ENCODE peak calls at places on chromosomes 3 and 15, in five cellular contexts. Y is NK-92 treated with Interleukin-12 subunit alpha and Interleukin-12 subunit beta, amount 100 ng/mL, for 24 hours; P is MCF 10A; M is NCI-H1092 treated with DMSO at 0.1 percent for 48 hours; C is NCI-H748 treated with DMSO at 0.1 percent for 48 hours. S is an unnamed sample.

GRCh38 chr3:57252404-57252803 is 24.9 kb downstream of the APPL1 start:
- DNase-seq in Y (no peak), P (no peak), M (no peak), C (no peak), S (no peak)

GRCh38 chr15:59993950-59994401 is 10.1 kb upstream of the FOXB1 start:
- DNase-seq in Y (no peak), P (no peak), M (no peak), C (no peak), S (no peak)

GRCh38 chr3:126197854-126198584 is 17.6 kb upstream of the ALDH1L1 start:
- DNase-seq in Y (peak; percentile 53), P (peak; percentile 68), M (peak; percentile 30), C (peak; percentile 35), S (peak; percentile 85)

GRCh38 chr3:143480306-143480852 is 360.8 kb downstream of the CHST2 start:
- DNase-seq in Y (no peak), P (no peak), M (no peak), C (no peak), S (no peak)

GRCh38 chr15:58178668-58179067 is 40.5 kb downstream of the AQP9 start:
- DNase-seq in Y (no peak), P (no peak), M (no peak), C (no peak), S (no peak)

GRCh38 chr3:8573342-8573926 is 71.2 kb downstream of the SSUH2 start:
- DNase-seq in Y (no peak), P (no peak), M (no peak), C (no peak), S (no peak)

GRCh38 chr15:31487811-31488436 is 161.3 kb downstream of the KLF13 start:
- DNase-seq in Y (no peak), P (peak; percentile 22), M (no peak), C (no peak), S (no peak)

GRCh38 chr3:18807593-18807992 is 340.7 kb upstream of the KCNH8 start:
- DNase-seq in Y (no peak), P (peak; percentile 10), M (no peak), C (no peak), S (no peak)

GRCh38 chr3:69143605-69144004 is 21.2 kb upstream of the LMOD3 start:
- DNase-seq in Y (no peak), P (peak; percentile 65), M (no peak), C (no peak), S (no peak)

GRCh38 chr15:86649277-86649676 is 569.6 kb downstream of the AGBL1 start:
- DNase-seq in Y (no peak), P (no peak), M (no peak), C (no peak), S (no peak)

GRCh38 chr3:157231071-157231470 is 71.1 kb upstream of the CCNL1 start:
- DNase-seq in Y (no peak), P (no peak), M (no peak), C (no peak), S (no peak)

GRCh38 chr15:85002517-85002916 is 20.9 kb downstream of the PDE8A start:
- DNase-seq in Y (no peak), P (no peak), M (no peak), C (no peak), S (no peak)

GRCh38 chr15:77497942-77498361 is 77.3 kb downstream of the HMG20A start:
- DNase-seq in Y (no peak), P (no peak), M (peak; percentile 41), C (no peak), S (no peak)

GRCh38 chr3:21170964-21171363 is 580.0 kb downstream of the ZNF385D start:
- DNase-seq in Y (no peak), P (peak; percentile 34), M (no peak), C (no peak), S (no peak)

GRCh38 chr3:184320099-184320445 is 5.7 kb downstream of the EIF4G1 start:
- DNase-seq in Y (no peak), P (peak; percentile 99), M (peak; percentile 72), C (no peak), S (peak; percentile 74)

GRCh38 chr15:62607643-62608042 is 434.9 kb upstream of the TPM1 start:
- DNase-seq in Y (no peak), P (peak; percentile 57), M (no peak), C (no peak), S (no peak)

GRCh38 chr3:126288314-126288713 is 68.9 kb downstream of the KLF15 start:
- DNase-seq in Y (no peak), P (no peak), M (no peak), C (no peak), S (no peak)

GRCh38 chr3:55947406-55947805 is 460.3 kb upstream of the WNT5A start:
- DNase-seq in Y (no peak), P (no peak), M (no peak), C (no peak), S (no peak)

GRCh38 chr15:85453144-85453872 is 72.9 kb downstream of the AKAP13 start:
- DNase-seq in Y (no peak), P (no peak), M (no peak), C (no peak), S (no peak)

GRCh38 chr3:152314677-152315353 is 46.1 kb downstream of the MBNL1 start:
- DNase-seq in Y (no peak), P (no peak), M (no peak), C (no peak), S (no peak)

GRCh38 chr3:61913657-61914056 is 352.3 kb downstream of the PTPRG start:
- DNase-seq in Y (no peak), P (no peak), M (no peak), C (no peak), S (no peak)

GRCh38 chr15:90960316-90961091 is 5.8 kb downstream of the RCCD1 start:
- DNase-seq in Y (no peak), P (no peak), M (no peak), C (no peak), S (no peak)

GRCh38 chr3:13190376-13190762 is 117.1 kb upstream of the IQSEC1 start:
- DNase-seq in Y (no peak), P (no peak), M (no peak), C (no peak), S (no peak)

GRCh38 chr3:126277629-126278378 is 79.4 kb downstream of the KLF15 start:
- DNase-seq in Y (no peak), P (no peak), M (no peak), C (no peak), S (no peak)

GRCh38 chr3:93969443-93969842 is 4.3 kb downstream of the PROS1 start:
- DNase-seq in Y (no peak), P (peak; percentile 85), M (no peak), C (no peak), S (no peak)

GRCh38 chr3:20097015-20097414 is 56.8 kb downstream of the KAT2B start:
- DNase-seq in Y (no peak), P (no peak), M (no peak), C (no peak), S (no peak)

S was measured in COR-L47.